ENCODE peak calls at places on chromosomes 7 and 10, in four cellular contexts. H is OCI-LY7, C is hepatocyte, B is HCT116. E is an unnamed sample.
A peak's percentile ranks its signal among the peaks of the same experiment; 100 is the strongest.

GRCh38 chr10:125550362-125550761 is 132.6 kb downstream of the TEX36 start:
- DNase-seq in H (no peak), C (no peak), B (no peak), E (no peak)

GRCh38 chr10:62847433-62847832 is 31.3 kb upstream of the EGR2 start:
- DNase-seq in C (no peak), B (no peak), H (no peak), E (no peak)

GRCh38 chr10:7475046-7475860 is 64.4 kb upstream of the SFMBT2 start:
- DNase-seq in C (no peak), H (no peak), B (no peak), E (peak; percentile 81)

GRCh38 chr7:103702454-103702853 is 256.4 kb upstream of the SLC26A5 start:
- DNase-seq in C (no peak), H (no peak), B (no peak), E (no peak)

GRCh38 chr10:12984165-12984747 is 17.3 kb downstream of the CCDC3 start:
- DNase-seq in C (no peak), B (peak; percentile 51), H (no peak), E (no peak)

GRCh38 chr10:79024716-79025112 is 44.1 kb upstream of the ZMIZ1 start:
- DNase-seq in C (no peak), H (no peak), B (no peak), E (no peak)

GRCh38 chr10:60123172-60123571 is 216.8 kb upstream of the CCDC6 start:
- DNase-seq in H (no peak), C (no peak), B (peak; percentile 50), E (no peak)

GRCh38 chr7:38222481-38223096 is 44.5 kb downstream of the STARD3NL start:
- DNase-seq in H (peak; percentile 63), B (peak; percentile 34), C (peak; percentile 74), E (peak; percentile 76)

GRCh38 chr10:69222157-69223027 is 2.3 kb downstream of the HKDC1 start:
- DNase-seq in B (peak; percentile 83), C (peak; percentile 87), H (peak; percentile 96), E (peak; percentile 95)

GRCh38 chr10:121078036-121078435 is 226.9 kb downstream of the WDR11 start:
- DNase-seq in H (no peak), C (no peak), B (no peak), E (no peak)

GRCh38 chr10:44051584-44052385 is 333.1 kb downstream of the CXCL12 start:
- DNase-seq in C (no peak), B (no peak), H (no peak), E (no peak)

GRCh38 chr10:78619244-78619851 is 449.4 kb upstream of the ZMIZ1 start:
- DNase-seq in B (no peak), C (peak; percentile 54), H (no peak), E (peak; percentile 2)

GRCh38 chr10:948347-948746 is 16.8 kb upstream of the LARP4B start:
- DNase-seq in H (no peak), C (no peak), B (no peak), E (no peak)

GRCh38 chr10:6065845-6066244 is 3.7 kb upstream of the IL2RA start:
- DNase-seq in B (no peak), C (no peak), H (no peak), E (no peak)

GRCh38 chr10:133195096-133195495 is 34.9 kb upstream of the UTF1 start:
- DNase-seq in B (no peak), C (no peak), H (no peak), E (no peak)

GRCh38 chr10:50409965-50410811 is 158.9 kb upstream of the ASAH2 start:
- DNase-seq in H (no peak), B (no peak), C (no peak), E (peak; percentile 31)
- H3K4me1 ChIP-seq in H (no peaks in the 10 kb centered on the region), B (peaks cover 34% of the 10 kb centered on the region), C (peaks cover 7% of the 10 kb centered on the region), E (peaks cover 47% of the 10 kb centered on the region)

GRCh38 chr10:86803156-86803555 is 46.7 kb downstream of the BMPR1A start:
- DNase-seq in B (no peak), C (no peak), H (no peak), E (no peak)

GRCh38 chr10:86801995-86802394 is 45.6 kb downstream of the BMPR1A start:
- DNase-seq in B (no peak), C (no peak), H (no peak), E (peak; percentile 36)

GRCh38 chr10:86799188-86799845 is 42.9 kb downstream of the BMPR1A start:
- DNase-seq in C (no peak), B (no peak), H (no peak), E (no peak)

GRCh38 chr10:86802709-86803108 is 46.3 kb downstream of the BMPR1A start:
- DNase-seq in B (no peak), H (no peak), C (no peak), E (no peak)

GRCh38 chr10:86804805-86805204 is 48.4 kb downstream of the BMPR1A start:
- DNase-seq in H (no peak), B (no peak), C (no peak), E (no peak)
- TF ChIP-seq EZH2phosphoT487 in H (no peak), B (no peak), C (no peak), E (no peak)

GRCh38 chr10:123392182-123392930 is 238.2 kb downstream of the BUB3 start:
- DNase-seq in B (no peak), C (no peak), H (peak; percentile 84), E (no peak)

GRCh38 chr10:123391275-123392028 is 237.2 kb downstream of the BUB3 start:
- DNase-seq in H (no peak), B (no peak), C (no peak), E (no peak)

GRCh38 chr10:123390874-123391273 is 236.7 kb downstream of the BUB3 start:
- DNase-seq in C (no peak), H (no peak), B (no peak), E (no peak)

GRCh38 chr10:123390332-123390731 is 236.1 kb downstream of the BUB3 start:
- DNase-seq in B (no peak), H (no peak), C (no peak), E (peak; percentile 35)

DNA sequence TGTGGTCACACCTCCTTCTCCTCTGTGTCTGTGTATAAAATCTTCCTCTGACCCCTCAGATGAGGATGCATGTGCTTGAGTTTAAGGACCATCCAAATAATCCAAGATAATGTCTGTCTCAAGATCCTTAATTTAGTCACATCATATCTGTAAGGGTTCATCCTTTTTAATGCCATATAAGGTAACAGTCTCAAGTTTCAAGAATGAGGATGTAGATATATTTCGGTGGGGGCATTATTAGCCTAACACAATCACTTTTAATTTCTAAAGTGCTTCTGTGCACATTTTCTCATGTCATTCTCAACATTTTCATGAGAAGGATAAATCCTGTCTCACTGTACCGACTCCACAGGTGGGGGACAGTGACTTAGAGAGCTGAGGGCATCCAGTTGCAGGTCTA is 235.3 kb downstream of the BUB3 start:
- DNase-seq in C (no peak), H (no peak), B (no peak), E (no peak)
- H3K4me1 ChIP-seq in C (no peaks in the 10 kb centered on the region), H (peaks cover 31% of the 10 kb centered on the region), B (no peaks in the 10 kb centered on the region), E (no peaks in the 10 kb centered on the region)

GRCh38 chr7:141544831-141545230 is 6.4 kb upstream of the AGK start:
- DNase-seq in C (no peak), H (no peak), B (no peak), E (peak; percentile 78)
- TF ChIP-seq EZH2phosphoT487 in C (no peak), H (no peak), B (no peak), E (no peak)

DNA sequence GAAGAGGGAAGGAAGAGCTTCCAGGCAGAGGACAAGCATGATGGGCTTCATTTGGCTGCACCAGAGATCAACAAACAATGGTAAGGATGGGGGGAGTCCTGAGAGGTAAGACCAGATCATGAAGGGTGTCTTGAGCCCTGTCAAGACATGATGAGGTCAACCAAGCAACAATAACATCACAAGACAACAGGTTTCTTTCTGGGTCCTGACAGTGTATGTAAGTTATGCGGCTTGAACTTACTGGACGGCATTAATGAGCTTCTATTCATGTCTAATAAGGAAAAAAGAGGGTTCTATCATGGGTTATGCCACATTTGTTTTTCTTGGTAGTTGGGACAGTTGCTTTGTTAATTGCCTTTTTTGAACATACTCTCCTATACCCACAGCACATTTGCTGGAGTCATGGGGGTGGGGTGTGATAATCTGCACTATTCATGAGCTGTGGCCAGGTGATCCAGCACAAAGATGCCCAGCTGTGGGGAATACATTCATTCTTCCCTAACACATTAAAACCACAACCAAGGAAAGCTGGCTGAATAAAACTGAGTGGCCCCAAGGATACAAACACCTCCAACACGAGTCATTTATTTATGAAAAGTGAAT is 168.8 kb upstream of the KLF14 start:
- DNase-seq in C (no peak), H (no peak), B (no peak), E (no peak)
- H3K4me1 ChIP-seq in C (peaks cover 34% of the 10 kb centered on the region), H (peaks cover 32% of the 10 kb centered on the region), B (peaks cover 96% of the 10 kb centered on the region), E (peaks cover 34% of the 10 kb centered on the region)

DNA sequence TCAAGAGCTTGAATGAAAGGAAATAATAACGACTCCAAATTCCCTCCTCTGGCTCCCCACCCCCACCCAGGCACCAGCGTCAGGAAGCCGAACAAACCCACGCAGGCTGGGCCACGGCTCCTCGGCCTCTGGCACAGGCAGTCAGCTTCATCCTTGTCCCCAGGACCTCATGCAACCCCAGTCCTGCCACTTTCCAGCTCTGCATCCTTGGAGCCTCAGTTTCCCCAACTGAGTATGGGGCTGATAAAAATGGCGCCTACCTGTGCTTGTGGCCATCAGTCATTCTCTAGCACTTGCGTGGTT is 137.1 kb downstream of the RGS10 start:
- DNase-seq in H (no peak), B (no peak), C (no peak), E (no peak)
- TF ChIP-seq EZH2phosphoT487 in H (no peak), B (no peak), C (no peak), E (no peak)